ENCODE peak calls at places on chromosome 9, in eight cellular contexts. D, H, L, A, B, I, G and Q are unnamed samples.

GRCh38 chr9:91811024-91811909 is 138.8 kb downstream of the ROR2 start:
- DNase-seq in L (no peak), A (no peak), H (no peak), B (no peak), D (peak; percentile 57), G (no peak), I (no peak), Q (no peak)

GRCh38 chr9:135879619-135880018 is 27.7 kb downstream of the CAMSAP1 start:
- DNase-seq in L (no peak), H (no peak), G (no peak), I (no peak), D (no peak), B (no peak), A (no peak), Q (no peak)

GRCh38 chr9:129472651-129473102 is 148.2 kb downstream of the C9orf50 start:
- DNase-seq in D (no peak), H (peak; percentile 54), A (no peak), I (peak; percentile 25), G (no peak), L (no peak), B (no peak), Q (no peak)

GRCh38 chr9:96100385-96100978 is 201.5 kb downstream of the HSD17B3 start:
- DNase-seq in I (no peak), H (no peak), L (no peak), D (no peak), A (no peak), G (no peak), B (no peak), Q (no peak)

GRCh38 chr9:15697459-15697858 is 144.6 kb downstream of the CCDC171 start:
- DNase-seq in L (no peak), G (no peak), A (no peak), D (no peak), B (no peak), H (peak; percentile 20), I (no peak), Q (no peak)

GRCh38 chr9:29449294-29449693 is 1876.0 kb upstream of the C9orf72 start:
- DNase-seq in A (no peak), D (no peak), H (no peak), G (no peak), I (no peak), B (no peak), L (no peak), Q (no peak)

GRCh38 chr9:130535818-130536521 is 43.4 kb upstream of the FUBP3 start:
- DNase-seq in H (no peak), B (no peak), A (no peak), L (no peak), G (no peak), I (no peak), D (no peak), Q (no peak)

GRCh38 chr9:106056328-106056727 is 362.0 kb downstream of the TMEM38B start:
- DNase-seq in I (no peak), A (no peak), L (no peak), B (no peak), G (no peak), D (no peak), H (no peak), Q (no peak)

GRCh38 chr9:109001275-109001676 is 12.0 kb downstream of the CTNNAL1 start:
- DNase-seq in G (no peak), H (peak; percentile 97), B (no peak), I (no peak), D (no peak), L (no peak), A (no peak), Q (no peak)

GRCh38 chr9:120928015-120928719 is 1.6 kb upstream of the TRAF1 start:
- DNase-seq in H (no peak), D (peak; percentile 87), A (peak; percentile 72), G (no peak), L (no peak), B (peak; percentile 76), I (no peak), Q (peak; percentile 83)

GRCh38 chr9:113687680-113688371 is 188.3 kb upstream of the ZNF618 start:
- DNase-seq in I (no peak), G (no peak), D (no peak), L (no peak), A (peak; percentile 13), B (peak; percentile 25), H (no peak), Q (no peak)

GRCh38 chr9:34996181-34996904 is 6.8 kb downstream of the DNAJB5 start:
- DNase-seq in G (no peak), B (no peak), H (no peak), A (no peak), I (no peak), L (no peak), D (peak; percentile 74), Q (peak; percentile 64)

GRCh38 chr9:5800969-5801738 is 31.8 kb downstream of the ERMP1 start:
- DNase-seq in A (no peak), D (no peak), H (peak; percentile 13), G (no peak), L (no peak), I (no peak), B (no peak), Q (no peak)

GRCh38 chr9:69276775-69277174 is 48.2 kb upstream of the ENTREP1 start:
- DNase-seq in L (no peak), D (no peak), I (no peak), B (no peak), A (no peak), H (no peak), G (no peak), Q (no peak)

GRCh38 chr9:120416816-120417427 is 163.0 kb downstream of the CDK5RAP2 start:
- DNase-seq in H (no peak), A (no peak), B (no peak), I (no peak), D (no peak), L (no peak), G (no peak), Q (no peak)

GRCh38 chr9:34413229-34413852 is 36.6 kb upstream of the MYORG start:
- DNase-seq in D (no peak), L (no peak), H (no peak), B (peak; percentile 80), A (peak; percentile 50), G (no peak), I (no peak), Q (no peak)

GRCh38 chr9:14428781-14429230 is 114.9 kb upstream of the NFIB start:
- DNase-seq in G (no peak), I (peak; percentile 55), D (peak; percentile 89), B (peak; percentile 93), H (peak; percentile 14), A (peak; percentile 41), L (peak; percentile 12), Q (peak; percentile 76)

GRCh38 chr9:20538956-20539355 is 83.3 kb downstream of the MLLT3 start:
- DNase-seq in A (no peak), B (no peak), L (no peak), I (no peak), D (no peak), G (no peak), H (no peak), Q (no peak)

GRCh38 chr9:21993893-21994525 is at the start of gene CDKN2A:
- DNase-seq in H (no peak), I (peak; percentile 74), D (peak; percentile 80), L (peak; percentile 38), A (peak; percentile 59), B (peak; percentile 93), G (peak; percentile 33), Q (peak; percentile 83)